ENCODE peak calls at places on chromosomes 5 and 9, in eight cellular contexts. O is esophagus muscularis mucosa, M is H1, S is suprapubic skin, F is esophagus squamous epithelium, V is sigmoid colon, T is uterus, L is transverse colon. H is an unnamed sample.

GRCh38 chr9:127166651-127167524 is 44.5 kb upstream of the ANGPTL2 start:
- DNase-seq in O (peak; percentile 66), T (no peak), V (peak; percentile 47), M (no peak), S (no peak), F (no peak), L (peak; percentile 26), H (no peak)

GRCh38 chr9:20981486-20981885 is 50.0 kb downstream of the HACD4 start:
- DNase-seq in O (no peak), V (no peak), T (no peak), L (no peak), F (no peak), S (no peak), M (no peak), H (no peak)

GRCh38 chr9:37924538-37924937 is 20.6 kb upstream of the SLC25A51 start:
- DNase-seq in F (no peak), S (no peak), L (no peak), O (no peak), V (no peak), M (no peak), T (no peak), H (no peak)

GRCh38 chr9:89941875-89942274 is 337.1 kb downstream of the GADD45G start:
- DNase-seq in S (no peak), V (no peak), M (no peak), L (no peak), O (no peak), T (no peak), F (no peak), H (no peak)

GRCh38 chr5:27252911-27253310 is 214.5 kb upstream of the CDH9 start:
- DNase-seq in M (no peak), V (no peak), O (no peak), L (no peak), T (no peak), F (no peak), S (no peak), H (no peak)

GRCh38 chr9:84293001-84293798 is 47.4 kb downstream of the SLC28A3 start:
- DNase-seq in F (no peak), O (no peak), S (no peak), M (no peak), V (no peak), T (no peak), L (no peak), H (no peak)

GRCh38 chr5:89988129-89988528 is 421.4 kb downstream of the CETN3 start:
- DNase-seq in V (no peak), F (no peak), M (no peak), T (no peak), O (no peak), L (no peak), S (no peak), H (no peak)

GRCh38 chr5:37132646-37133045 is 116.5 kb downstream of the CPLANE1 start:
- DNase-seq in O (no peak), V (no peak), L (no peak), S (no peak), T (no peak), M (no peak), F (no peak), H (no peak)

GRCh38 chr5:150410524-150411244 is 2.0 kb downstream of the CD74 start:
- DNase-seq in F (no peak), V (peak; percentile 88), S (no peak), T (peak; percentile 64), O (no peak), L (peak; percentile 81), M (no peak), H (peak; percentile 30)

GRCh38 chr5:61048534-61048933 is 103.5 kb downstream of the NDUFAF2 start:
- DNase-seq in M (no peak), S (no peak), F (no peak), T (no peak), V (no peak), O (no peak), L (no peak), H (no peak)

GRCh38 chr5:157492886-157493285 is 32.9 kb downstream of the NIPAL4 start:
- DNase-seq in S (no peak), L (no peak), M (no peak), T (no peak), O (no peak), V (peak; percentile 55), F (no peak), H (no peak)

GRCh38 chr5:157497875-157498611 is 38.0 kb downstream of the NIPAL4 start:
- DNase-seq in T (no peak), S (no peak), O (no peak), M (no peak), L (no peak), V (peak; percentile 62), F (no peak), H (no peak)

GRCh38 chr5:157491471-157491870 is 31.5 kb downstream of the NIPAL4 start:
- DNase-seq in T (no peak), O (no peak), L (no peak), F (no peak), M (no peak), V (peak; percentile 62), S (no peak), H (no peak)

GRCh38 chr5:157496847-157497246 is 36.8 kb downstream of the NIPAL4 start:
- DNase-seq in V (peak; percentile 42), L (no peak), O (no peak), M (no peak), S (no peak), F (no peak), T (no peak), H (no peak)

GRCh38 chr5:157494178-157494830 is 34.3 kb downstream of the NIPAL4 start:
- DNase-seq in M (no peak), T (no peak), S (no peak), F (no peak), O (no peak), L (no peak), V (peak; percentile 25), H (no peak)
- H3K27ac ChIP-seq in M (no peak overlapping the region), T (no peak overlapping the region), S (no peak overlapping the region), F (peak overlapping the region; percentile 5), O (no peak overlapping the region), L (no peak overlapping the region), V (no peak overlapping the region), H (no peak overlapping the region)

DNA sequence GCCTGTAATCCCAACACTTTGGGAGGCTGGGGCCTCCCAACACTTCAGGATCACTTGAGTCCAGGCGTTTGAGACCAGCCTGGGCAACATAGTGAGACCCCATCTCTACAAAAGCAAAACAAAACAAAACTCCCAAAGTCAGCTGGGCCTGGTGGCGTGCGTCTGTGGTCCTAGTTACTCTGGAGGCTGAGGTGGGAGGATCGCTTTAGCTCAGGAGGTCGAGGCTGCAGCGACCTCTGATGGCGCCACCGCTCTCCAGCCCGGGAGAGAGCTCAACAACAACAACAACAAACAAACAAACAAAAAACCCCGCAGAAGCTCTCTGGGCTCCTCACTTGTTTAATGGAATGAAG is 528 bp downstream of the ACOT12 start:
- DNase-seq in M (no peak), T (no peak), O (no peak), S (no peak), L (no peak), V (no peak), F (no peak), H (no peak)
- TF ChIP-seq CTCF in M (peak; percentile 13), T (no peak), O (no peak), S (no peak), L (no peak), V (no peak), F (no peak), H (no peak)

GRCh38 chr5:54757541-54757940 is 227.9 kb downstream of the ESM1 start:
- DNase-seq in L (no peak), T (no peak), F (no peak), V (no peak), O (peak; percentile 45), S (no peak), M (no peak), H (no peak)

GRCh38 chr5:54754878-54755277 is 230.5 kb downstream of the ESM1 start:
- DNase-seq in O (peak; percentile 74), S (no peak), L (no peak), F (no peak), M (no peak), T (no peak), V (no peak), H (no peak)

GRCh38 chr5:54758038-54758437 is 227.4 kb downstream of the ESM1 start:
- DNase-seq in L (no peak), V (no peak), O (peak; percentile 47), S (no peak), M (no peak), T (no peak), F (no peak), H (no peak)

GRCh38 chr5:54756301-54756700 is 229.1 kb downstream of the ESM1 start:
- DNase-seq in V (no peak), F (no peak), S (no peak), L (no peak), M (no peak), T (no peak), O (peak; percentile 50), H (no peak)

DNA sequence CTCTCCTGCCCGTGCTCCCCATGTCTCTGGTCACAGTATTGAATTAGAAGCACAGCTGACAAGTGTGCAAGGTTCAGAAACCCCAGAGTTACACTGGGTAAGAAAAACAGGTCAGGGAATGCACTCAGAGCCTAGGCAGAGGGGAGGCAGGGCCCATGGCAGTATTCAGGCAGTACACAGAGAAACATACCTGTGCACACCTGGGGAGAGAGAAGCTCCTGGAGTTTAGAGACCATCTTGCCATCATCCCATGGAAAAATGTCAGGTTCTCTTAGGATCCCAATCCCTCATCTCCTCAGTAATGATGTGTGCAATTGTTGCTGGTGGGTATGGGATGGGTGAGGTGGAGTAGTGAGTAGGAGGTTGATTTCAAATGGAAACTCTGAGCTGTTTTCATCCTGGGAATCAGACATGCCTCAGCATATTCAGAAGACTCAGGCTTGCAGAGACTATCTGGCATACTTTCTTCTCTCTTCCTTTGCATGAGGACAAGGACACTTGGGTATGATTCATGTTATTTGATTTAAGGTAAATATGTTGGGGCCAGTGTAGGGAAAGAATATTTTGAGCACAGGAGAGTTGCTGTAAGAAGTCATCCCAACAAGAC is 228.5 kb downstream of the ESM1 start:
- DNase-seq in F (no peak), T (no peak), O (peak; percentile 55), M (no peak), V (no peak), L (no peak), S (no peak), H (no peak)
- TF ChIP-seq POLR2A in F (no peak), T (no peak), O (no peak), M (no peak), V (no peak), L (no peak), S (no peak), H (no peak)

GRCh38 chr9:114754574-114754973 is 51.3 kb downstream of the TNFSF15 start:
- DNase-seq in S (no peak), O (no peak), F (no peak), T (no peak), M (no peak), V (no peak), L (no peak), H (no peak)

GRCh38 chr9:114757395-114757794 is 48.4 kb downstream of the TNFSF15 start:
- DNase-seq in O (no peak), L (no peak), F (no peak), M (no peak), T (no peak), V (no peak), S (no peak), H (no peak)

GRCh38 chr9:114759512-114759911 is 46.3 kb downstream of the TNFSF15 start:
- DNase-seq in T (no peak), L (no peak), S (no peak), F (no peak), M (no peak), V (no peak), O (no peak), H (no peak)

GRCh38 chr9:114756920-114757319 is 48.9 kb downstream of the TNFSF15 start:
- DNase-seq in S (no peak), L (no peak), F (no peak), T (no peak), M (no peak), V (no peak), O (no peak), H (no peak)

GRCh38 chr9:114757984-114758383 is 47.9 kb downstream of the TNFSF15 start:
- DNase-seq in M (peak; percentile 7), L (no peak), T (no peak), F (no peak), S (no peak), V (no peak), O (no peak), H (no peak)
- H3K27ac ChIP-seq in M (no peak overlapping the region), L (no peak overlapping the region), T (no peak overlapping the region), F (no peak overlapping the region), S (no peak overlapping the region), V (no peak overlapping the region), O (no peak overlapping the region), H (no peak overlapping the region)

H was measured in tibial nerve.